ENCODE peak calls at places on chromosome 15, in eight cellular contexts. One of them, this sample, is unnamed.

GRCh38 chr15:52199271-52199670 is 8.1 kb upstream of the GNB5 start:
- DNase-seq in fibroblast of the aortic adventitia: no peak
- DNase-seq in globus pallidus: no peak
- DNase-seq in amniotic epithelial cell: no peak
- DNase-seq in fibroblast of the conjunctiva: no peak
- DNase-seq in dorsolateral prefrontal cortex: no peak
- DNase-seq in GDM1: no peak
- DNase-seq in NCI-H1092: no peak
- DNase-seq in this sample: no peak

GRCh38 chr15:92906563-92907081 is 6.5 kb downstream of the CHD2 start:
- DNase-seq in fibroblast of the aortic adventitia: peak
- DNase-seq in globus pallidus: peak
- DNase-seq in amniotic epithelial cell: peak
- DNase-seq in NCI-H1092: no peak
- DNase-seq in dorsolateral prefrontal cortex: no peak
- DNase-seq in GDM1: no peak
- DNase-seq in fibroblast of the conjunctiva: no peak
- DNase-seq in this sample: no peak

GRCh38 chr15:99708563-99708962 is 24.7 kb downstream of the LYSMD4 start:
- DNase-seq in GDM1: no peak
- DNase-seq in globus pallidus: peak
- DNase-seq in NCI-H1092: no peak
- DNase-seq in fibroblast of the aortic adventitia: peak
- DNase-seq in dorsolateral prefrontal cortex: no peak
- DNase-seq in fibroblast of the conjunctiva: peak
- DNase-seq in amniotic epithelial cell: peak
- DNase-seq in this sample: no peak

GRCh38 chr15:98954411-98954810 is 53.2 kb downstream of the PGPEP1L start:
- DNase-seq in dorsolateral prefrontal cortex: peak
- DNase-seq in fibroblast of the aortic adventitia: peak
- DNase-seq in NCI-H1092: peak
- DNase-seq in amniotic epithelial cell: peak
- DNase-seq in globus pallidus: peak
- DNase-seq in GDM1: no peak
- DNase-seq in fibroblast of the conjunctiva: peak
- DNase-seq in this sample: peak

GRCh38 chr15:90679959-90680358 is 37.2 kb upstream of the BLM start:
- DNase-seq in NCI-H1092: no peak
- DNase-seq in fibroblast of the aortic adventitia: no peak
- DNase-seq in fibroblast of the conjunctiva: no peak
- DNase-seq in amniotic epithelial cell: no peak
- DNase-seq in globus pallidus: no peak
- DNase-seq in dorsolateral prefrontal cortex: no peak
- DNase-seq in GDM1: no peak
- DNase-seq in this sample: no peak

GRCh38 chr15:38611228-38611627 is 46.6 kb upstream of the RASGRP1 start:
- DNase-seq in dorsolateral prefrontal cortex: no peak
- DNase-seq in GDM1: no peak
- DNase-seq in globus pallidus: no peak
- DNase-seq in NCI-H1092: no peak
- DNase-seq in fibroblast of the conjunctiva: no peak
- DNase-seq in amniotic epithelial cell: no peak
- DNase-seq in fibroblast of the aortic adventitia: no peak
- DNase-seq in this sample: no peak

GRCh38 chr15:37416103-37416502 is 315.8 kb upstream of the MEIS2 start:
- DNase-seq in fibroblast of the aortic adventitia: no peak
- DNase-seq in fibroblast of the conjunctiva: no peak
- DNase-seq in GDM1: no peak
- DNase-seq in amniotic epithelial cell: no peak
- DNase-seq in dorsolateral prefrontal cortex: no peak
- DNase-seq in NCI-H1092: no peak
- DNase-seq in globus pallidus: no peak
- DNase-seq in this sample: no peak

GRCh38 chr15:43776718-43777292 is at the start of gene ELL3:
- DNase-seq in amniotic epithelial cell: peak
- DNase-seq in dorsolateral prefrontal cortex: peak
- DNase-seq in fibroblast of the conjunctiva: no peak
- DNase-seq in globus pallidus: peak
- DNase-seq in GDM1: peak
- DNase-seq in fibroblast of the aortic adventitia: peak
- DNase-seq in NCI-H1092: peak
- DNase-seq in this sample: no peak

GRCh38 chr15:68818088-68818670 is 2.5 kb downstream of the ANP32A start:
- DNase-seq in GDM1: peak
- DNase-seq in fibroblast of the conjunctiva: peak
- DNase-seq in amniotic epithelial cell: peak
- DNase-seq in globus pallidus: peak
- DNase-seq in dorsolateral prefrontal cortex: peak
- DNase-seq in NCI-H1092: peak
- DNase-seq in fibroblast of the aortic adventitia: peak
- DNase-seq in this sample: peak

GRCh38 chr15:83106994-83107840 is at the start of gene TM6SF1:
- DNase-seq in globus pallidus: no peak
- DNase-seq in fibroblast of the conjunctiva: no peak
- DNase-seq in amniotic epithelial cell: no peak
- DNase-seq in GDM1: no peak
- DNase-seq in NCI-H1092: no peak
- DNase-seq in fibroblast of the aortic adventitia: no peak
- DNase-seq in dorsolateral prefrontal cortex: no peak
- DNase-seq in this sample: no peak